ENCODE peak calls at places on chromosome 6, in five cellular contexts. M is IMR-90, K is H9, T is mesenchymal stem cell, Z is H1. F is an unnamed sample.

GRCh38 chr6:42796171-42796570 is 14.3 kb downstream of the BICRAL start:
- DNase-seq in M (no peak), K (no peak), T (no peak), Z (no peak), F (no peak)

GRCh38 chr6:127058027-127058426 is 60.4 kb upstream of the RSPO3 start:
- DNase-seq in M (peak; percentile 48), K (no peak), T (peak; percentile 52), Z (no peak), F (no peak)

GRCh38 chr6:30077218-30077617 is 1.6 kb upstream of the RNF39 start:
- DNase-seq in M (no peak), K (no peak), T (no peak), Z (no peak), F (no peak)

GRCh38 chr6:133887478-133887877 is 1.4 kb upstream of the TCF21 start:
- DNase-seq in M (no peak), K (no peak), T (no peak), Z (no peak), F (no peak)

GRCh38 chr6:155259897-155260296 is 3.9 kb upstream of the CLDN20 start:
- DNase-seq in M (no peak), K (no peak), T (no peak), Z (no peak), F (no peak)

GRCh38 chr6:161265975-161266374 is 7.9 kb downstream of the AGPAT4 start:
- DNase-seq in M (no peak), K (no peak), T (no peak), Z (peak; percentile 29), F (no peak)

GRCh38 chr6:125511809-125512341 is 210.1 kb upstream of the HDDC2 start:
- DNase-seq in M (no peak), K (no peak), T (peak; percentile 53), Z (no peak), F (no peak)

GRCh38 chr6:38714239-38715015 is 684 bp upstream of the DNAH8 start:
- DNase-seq in M (no peak), K (no peak), T (no peak), Z (no peak), F (no peak)

GRCh38 chr6:159045826-159046225 is 1.0 kb upstream of the TAGAP start:
- DNase-seq in M (no peak), K (no peak), T (no peak), Z (no peak), F (no peak)

GRCh38 chr6:31822038-31822821 is 5.3 kb upstream of the HSPA1B start:
- DNase-seq in M (peak; percentile 64), K (peak; percentile 76), T (peak; percentile 89), Z (peak; percentile 74), F (peak; percentile 42)

GRCh38 chr6:51350308-51350904 is 531.7 kb downstream of the TFAP2B start:
- DNase-seq in M (no peak), K (no peak), T (peak; percentile 1), Z (no peak), F (no peak)

GRCh38 chr6:11606287-11606686 is 68.7 kb downstream of the TMEM170B start:
- DNase-seq in M (no peak), K (no peak), T (no peak), Z (no peak), F (no peak)

GRCh38 chr6:11605507-11605905 is 68.0 kb downstream of the TMEM170B start:
- DNase-seq in M (no peak), K (no peak), T (no peak), Z (no peak), F (no peak)

GRCh38 chr6:11607381-11607780 is 69.8 kb downstream of the TMEM170B start:
- DNase-seq in M (peak; percentile 31), K (no peak), T (peak; percentile 43), Z (no peak), F (no peak)

GRCh38 chr6:11609324-11610071 is 71.9 kb downstream of the TMEM170B start:
- DNase-seq in M (peak; percentile 85), K (no peak), T (peak; percentile 89), Z (no peak), F (no peak)

GRCh38 chr6:11608600-11609323 is 71.2 kb downstream of the TMEM170B start:
- DNase-seq in M (no peak), K (no peak), T (no peak), Z (no peak), F (no peak)
- H3K4ac ChIP-seq in M (peak overlapping the region; percentile 94), K (no peak overlapping the region), T (peak overlapping the region; percentile 56), Z (no peak overlapping the region), F (no peak overlapping the region)

DNA sequence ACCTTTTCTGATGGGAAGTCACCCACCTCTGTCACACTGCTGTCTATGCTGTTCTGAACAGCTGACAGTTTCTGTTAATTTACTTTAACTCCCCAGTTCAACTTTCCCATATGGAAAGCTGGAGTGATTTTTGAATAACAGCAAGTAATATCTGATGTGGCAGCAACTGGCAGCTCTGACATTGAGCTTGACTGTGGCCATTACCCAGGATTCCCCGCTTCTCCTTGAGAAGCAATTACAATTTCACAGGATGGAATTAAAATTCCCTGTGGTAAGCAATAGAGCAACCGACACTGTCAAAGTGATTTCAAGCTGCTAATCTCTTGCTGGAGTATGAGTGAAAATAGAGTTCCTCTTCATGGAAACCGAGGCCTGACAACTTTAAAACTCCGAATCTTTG is 348.1 kb upstream of the SOX4 start:
- DNase-seq in M (no peak), K (no peak), T (no peak), Z (no peak), F (no peak)
- H2BK15ac ChIP-seq in M (no peak overlapping the region), K (no peak overlapping the region), T (no peak overlapping the region), Z (no peak overlapping the region), F (no peak overlapping the region)

DNA sequence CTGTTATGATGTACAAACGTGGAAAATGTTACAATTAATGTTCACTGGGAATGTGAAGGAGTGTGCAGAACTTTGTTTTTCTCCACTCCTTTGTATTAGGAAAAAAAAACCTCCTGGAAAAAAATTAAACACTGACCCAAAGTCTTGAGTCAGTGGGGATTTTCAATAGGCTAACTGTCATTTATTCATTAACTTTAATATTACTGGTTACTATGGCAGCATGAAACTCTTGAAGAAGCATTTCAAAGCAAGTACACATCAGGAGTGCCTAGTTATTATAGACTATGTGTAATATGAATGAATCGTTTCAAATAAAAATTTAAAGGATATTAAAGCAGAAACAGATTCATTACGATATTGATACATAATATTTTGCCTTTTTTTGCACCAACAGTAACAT is 232.7 kb downstream of the SYNE1 start:
- DNase-seq in M (no peak), K (no peak), T (no peak), Z (no peak), F (no peak)
- H2AFZ ChIP-seq in M (no peak overlapping the region), K (no peak overlapping the region), T (no peak overlapping the region), Z (no peak overlapping the region), F (no peak overlapping the region)

GRCh38 chr6:166333172-166333995 is 9.0 kb downstream of the SFT2D1 start:
- DNase-seq in M (no peak), K (no peak), T (no peak), Z (no peak), F (no peak)

GRCh38 chr6:166334878-166335277 is 7.5 kb downstream of the SFT2D1 start:
- DNase-seq in M (no peak), K (no peak), T (no peak), Z (no peak), F (no peak)

GRCh38 chr6:166336847-166337246 is 5.5 kb downstream of the SFT2D1 start:
- DNase-seq in M (no peak), K (no peak), T (no peak), Z (no peak), F (no peak)

GRCh38 chr6:166338854-166339253 is 3.5 kb downstream of the SFT2D1 start:
- DNase-seq in M (no peak), K (no peak), T (no peak), Z (no peak), F (no peak)

GRCh38 chr6:166335378-166336366 is 6.7 kb downstream of the SFT2D1 start:
- DNase-seq in M (no peak), K (no peak), T (no peak), Z (no peak), F (no peak)
- H3K4ac ChIP-seq in M (no peak overlapping the region), K (no peak overlapping the region), T (no peak overlapping the region), Z (no peak overlapping the region), F (no peak overlapping the region)